ENCODE peak calls at places on chromosomes 13 and 19, in four cellular contexts. One of them, this sample, is unnamed.
A peak's percentile ranks its signal among the peaks of the same experiment; 100 is the strongest.

GRCh38 chr19:53123400-53123799 is 9.3 kb downstream of the ZNF415 start:
- DNase-seq in activated gamma-delta T cell: no peak
- DNase-seq in RCC 7860: no peak
- DNase-seq in Calu3: no peak
- DNase-seq in this sample: no peak

GRCh38 chr13:26074706-26075105 is 22.9 kb upstream of the SHISA2 start:
- DNase-seq in Calu3: peak; percentile 24
- DNase-seq in activated gamma-delta T cell: no peak
- DNase-seq in RCC 7860: peak; percentile 81
- DNase-seq in this sample: no peak

GRCh38 chr13:40211586-40211968 is 454.9 kb downstream of the FOXO1 start:
- DNase-seq in activated gamma-delta T cell: no peak
- DNase-seq in RCC 7860: no peak
- DNase-seq in Calu3: no peak
- DNase-seq in this sample: no peak

GRCh38 chr13:32837307-32837972 is 178.8 kb upstream of the KL start:
- DNase-seq in RCC 7860: no peak
- DNase-seq in Calu3: no peak
- DNase-seq in activated gamma-delta T cell: no peak
- DNase-seq in this sample: no peak

GRCh38 chr19:13629687-13630357 is 123.5 kb upstream of the CACNA1A start:
- DNase-seq in Calu3: no peak
- DNase-seq in activated gamma-delta T cell: no peak
- DNase-seq in RCC 7860: peak; percentile 33
- DNase-seq in this sample: no peak

GRCh38 chr19:51333836-51334460 is 8.0 kb downstream of the VSIG10L start:
- DNase-seq in RCC 7860: no peak
- DNase-seq in activated gamma-delta T cell: no peak
- DNase-seq in Calu3: no peak
- DNase-seq in this sample: no peak

GRCh38 chr13:95296326-95296939 is 4.8 kb downstream of the ABCC4 start:
- DNase-seq in activated gamma-delta T cell: no peak
- DNase-seq in Calu3: peak; percentile 34
- DNase-seq in RCC 7860: no peak
- DNase-seq in this sample: peak; percentile 31

GRCh38 chr19:35533822-35534521 is 716 bp downstream of the GAPDHS start:
- DNase-seq in activated gamma-delta T cell: no peak
- DNase-seq in Calu3: peak; percentile 50
- DNase-seq in RCC 7860: no peak
- DNase-seq in this sample: no peak

GRCh38 chr19:662207-662961 is 630 bp downstream of the RNF126 start:
- DNase-seq in Calu3: peak; percentile 43
- DNase-seq in RCC 7860: peak; percentile 51
- DNase-seq in activated gamma-delta T cell: peak; percentile 61
- DNase-seq in this sample: peak; percentile 85

GRCh38 chr19:47540748-47541147 is 25.9 kb upstream of the NAPA start:
- DNase-seq in Calu3: no peak
- DNase-seq in activated gamma-delta T cell: no peak
- DNase-seq in RCC 7860: no peak
- DNase-seq in this sample: no peak

GRCh38 chr19:33771308-33772101 is 25.2 kb upstream of the KCTD15 start:
- DNase-seq in activated gamma-delta T cell: no peak
- DNase-seq in RCC 7860: no peak
- DNase-seq in Calu3: peak; percentile 88
- DNase-seq in this sample: peak; percentile 96

GRCh38 chr13:46831588-46832194 is 34.7 kb upstream of the ESD start:
- DNase-seq in activated gamma-delta T cell: no peak
- DNase-seq in Calu3: peak; percentile 38
- DNase-seq in RCC 7860: peak; percentile 12
- DNase-seq in this sample: no peak

GRCh38 chr19:13744179-13744578 is 20.1 kb upstream of the MRI1 start:
- DNase-seq in RCC 7860: no peak
- DNase-seq in Calu3: no peak
- DNase-seq in activated gamma-delta T cell: no peak
- DNase-seq in this sample: no peak

GRCh38 chr13:29849071-29849541 is 1.3 kb downstream of the UBL3 start:
- DNase-seq in Calu3: no peak
- DNase-seq in RCC 7860: no peak
- DNase-seq in activated gamma-delta T cell: no peak
- DNase-seq in this sample: no peak

GRCh38 chr19:6753178-6754031 is 13.8 kb downstream of the SH2D3A start:
- DNase-seq in activated gamma-delta T cell: no peak
- DNase-seq in RCC 7860: no peak
- DNase-seq in Calu3: peak; percentile 72
- DNase-seq in this sample: peak; percentile 96

GRCh38 chr13:40624338-40624737 is 42.1 kb downstream of the FOXO1 start:
- DNase-seq in Calu3: no peak
- DNase-seq in activated gamma-delta T cell: no peak
- DNase-seq in RCC 7860: no peak
- DNase-seq in this sample: no peak

GRCh38 chr13:50529154-50529882 is 314.2 kb downstream of the DLEU7 start:
- DNase-seq in activated gamma-delta T cell: no peak
- DNase-seq in Calu3: peak; percentile 34
- DNase-seq in RCC 7860: peak; percentile 74
- DNase-seq in this sample: no peak

GRCh38 chr13:66837246-66837645 is 392.9 kb downstream of the PCDH9 start:
- DNase-seq in activated gamma-delta T cell: no peak
- DNase-seq in Calu3: no peak
- DNase-seq in RCC 7860: no peak
- DNase-seq in this sample: no peak

GRCh38 chr13:90238433-90238832 is 1109.1 kb upstream of the MIR17HG start:
- DNase-seq in RCC 7860: no peak
- DNase-seq in Calu3: no peak
- DNase-seq in activated gamma-delta T cell: no peak
- DNase-seq in this sample: no peak

GRCh38 chr13:33441015-33441414 is 155.5 kb upstream of the STARD13 start:
- DNase-seq in activated gamma-delta T cell: no peak
- DNase-seq in RCC 7860: peak; percentile 43
- DNase-seq in Calu3: peak; percentile 33
- DNase-seq in this sample: peak; percentile 11

GRCh38 chr13:31772231-31772630 is 32.9 kb downstream of the RXFP2 start:
- DNase-seq in Calu3: no peak
- DNase-seq in RCC 7860: no peak
- DNase-seq in activated gamma-delta T cell: no peak
- DNase-seq in this sample: no peak

GRCh38 chr13:23469901-23470525 is 36.5 kb upstream of the SACS start:
- DNase-seq in RCC 7860: no peak
- DNase-seq in activated gamma-delta T cell: no peak
- DNase-seq in Calu3: no peak
- DNase-seq in this sample: no peak

GRCh38 chr19:51891193-51891747 is 3.5 kb upstream of the ZNF577 start:
- DNase-seq in activated gamma-delta T cell: no peak
- DNase-seq in RCC 7860: no peak
- DNase-seq in Calu3: no peak
- DNase-seq in this sample: no peak

GRCh38 chr19:23365222-23365621 is 30.0 kb downstream of the ZNF91 start:
- DNase-seq in Calu3: no peak
- DNase-seq in RCC 7860: no peak
- DNase-seq in activated gamma-delta T cell: no peak
- DNase-seq in this sample: no peak

GRCh38 chr13:106599875-106600797 is 32.2 kb upstream of the ARGLU1 start:
- DNase-seq in RCC 7860: no peak
- DNase-seq in activated gamma-delta T cell: no peak
- DNase-seq in Calu3: no peak
- DNase-seq in this sample: no peak

GRCh38 chr13:30125422-30126073 is 181.8 kb downstream of the KATNAL1 start:
- DNase-seq in Calu3: no peak
- DNase-seq in RCC 7860: no peak
- DNase-seq in activated gamma-delta T cell: no peak
- DNase-seq in this sample: peak; percentile 31

GRCh38 chr19:35123573-35123972 is 8.0 kb downstream of the FXYD3 start:
- DNase-seq in Calu3: peak; percentile 56
- DNase-seq in activated gamma-delta T cell: no peak
- DNase-seq in RCC 7860: no peak
- DNase-seq in this sample: no peak

GRCh38 chr19:16397791-16398529 is 73.3 kb downstream of the KLF2 start:
- DNase-seq in Calu3: no peak
- DNase-seq in activated gamma-delta T cell: no peak
- DNase-seq in RCC 7860: no peak
- DNase-seq in this sample: no peak

GRCh38 chr19:31285744-31286143 is 63.5 kb downstream of the TSHZ3 start:
- DNase-seq in RCC 7860: peak; percentile 12
- DNase-seq in Calu3: no peak
- DNase-seq in activated gamma-delta T cell: no peak
- DNase-seq in this sample: no peak

GRCh38 chr19:12723383-12723642 is 419 bp downstream of the TNPO2 start:
- DNase-seq in Calu3: no peak
- DNase-seq in activated gamma-delta T cell: no peak
- DNase-seq in RCC 7860: peak; percentile 8
- DNase-seq in this sample: no peak

GRCh38 chr19:31347356-31347755 is 1.9 kb downstream of the TSHZ3 start:
- DNase-seq in activated gamma-delta T cell: no peak
- DNase-seq in RCC 7860: no peak
- DNase-seq in Calu3: no peak
- DNase-seq in this sample: no peak

GRCh38 chr19:10812902-10813404 is 23.1 kb downstream of the TMED1 start:
- DNase-seq in activated gamma-delta T cell: no peak
- DNase-seq in Calu3: no peak
- DNase-seq in RCC 7860: peak; percentile 83
- DNase-seq in this sample: no peak

GRCh38 chr19:36916991-36917390 is 859 bp downstream of the ZNF568 start:
- DNase-seq in RCC 7860: no peak
- DNase-seq in Calu3: no peak
- DNase-seq in activated gamma-delta T cell: no peak
- DNase-seq in this sample: no peak

This sample was measured in HuH-7.5.